ENCODE peak calls at places on chromosomes 5 and 9, in five cellular contexts. P is hepatocyte; R is CD8-positive, alpha-beta memory T cell; B is mammary epithelial cell; F is cardiac muscle cell. C is an unnamed sample.

GRCh38 chr9:114000671-114001409 is 77.3 kb downstream of the AMBP start:
- DNase-seq in B (no peak), P (no peak), R (no peak), F (no peak), C (no peak)

GRCh38 chr5:133147411-133147810 is 95.6 kb downstream of the HSPA4 start:
- DNase-seq in F (peak; percentile 68), B (no peak), R (no peak), P (no peak), C (no peak)

GRCh38 chr5:83453937-83454336 is 17.6 kb upstream of the VCAN start:
- DNase-seq in P (no peak), R (no peak), B (no peak), F (no peak), C (no peak)

GRCh38 chr9:126283799-126284465 is 42.7 kb upstream of the MVB12B start:
- DNase-seq in F (no peak), P (no peak), B (no peak), R (no peak), C (no peak)

GRCh38 chr5:175351126-175351525 is 92.9 kb downstream of the DRD1 start:
- DNase-seq in P (no peak), R (no peak), F (no peak), B (no peak), C (no peak)

GRCh38 chr9:72790934-72791333 is 161.9 kb downstream of the ALDH1A1 start:
- DNase-seq in P (no peak), F (no peak), R (no peak), B (no peak), C (no peak)

GRCh38 chr9:126439402-126439765 is 112.8 kb downstream of the MVB12B start:
- DNase-seq in R (no peak), B (peak; percentile 58), P (no peak), F (peak; percentile 41), C (no peak)

GRCh38 chr5:173869316-173869715 is 18.8 kb upstream of the CPEB4 start:
- DNase-seq in B (no peak), P (no peak), F (no peak), R (no peak), C (no peak)

GRCh38 chr5:177455661-177456590 is 9.3 kb downstream of the PRR7 start:
- DNase-seq in F (peak; percentile 94), P (peak; percentile 97), R (peak; percentile 95), B (peak; percentile 75), C (peak; percentile 50)

DNA sequence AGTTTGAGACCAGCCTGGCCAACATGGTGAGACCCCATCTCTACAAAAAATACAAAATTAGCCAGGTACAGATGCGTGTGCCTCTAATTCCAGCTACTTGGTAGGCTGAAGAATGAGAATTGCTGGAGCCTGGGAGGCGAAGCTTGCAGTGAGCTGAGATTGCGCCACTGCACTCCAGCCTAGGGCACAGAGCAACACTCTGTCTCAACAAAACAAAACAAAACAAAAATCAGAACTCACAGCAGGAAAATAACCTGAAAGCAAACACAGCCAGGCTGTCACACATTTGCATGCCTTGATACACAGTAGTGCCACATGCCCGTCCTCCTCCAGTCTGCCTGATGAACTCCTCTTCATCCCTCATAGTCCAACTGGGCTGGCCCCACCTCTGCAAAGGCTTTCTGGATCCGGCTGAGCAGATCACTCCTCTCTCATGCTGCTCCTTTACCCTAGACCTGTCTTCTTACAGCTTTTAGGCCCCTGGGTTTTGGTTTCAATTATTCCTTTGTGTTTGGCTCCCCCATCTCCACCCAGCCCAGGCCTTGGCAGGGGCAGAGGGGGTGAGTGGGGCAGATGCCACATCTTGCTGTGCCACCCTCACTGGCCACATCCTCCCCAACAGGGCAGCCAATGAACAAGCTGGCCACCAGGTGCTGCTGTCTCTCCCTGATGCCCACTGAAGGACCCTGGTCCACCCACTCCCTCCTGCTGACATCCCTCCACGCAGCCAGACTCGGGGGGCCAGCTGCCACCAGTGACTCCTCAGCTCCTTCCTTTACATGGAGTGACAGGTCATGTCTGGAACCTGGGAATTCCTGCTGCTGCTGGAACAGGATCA is 62.0 kb upstream of the GGTA1 start:
- DNase-seq in R (no peak), P (no peak), F (no peak), B (no peak), C (no peak)
- H3K4me1 ChIP-seq in R (peaks cover 12% of the 10 kb centered on the region), P (peaks cover 10% of the 10 kb centered on the region), F (peaks cover 13% of the 10 kb centered on the region), B (peaks cover 26% of the 10 kb centered on the region), C (peaks cover 16% of the 10 kb centered on the region)

DNA sequence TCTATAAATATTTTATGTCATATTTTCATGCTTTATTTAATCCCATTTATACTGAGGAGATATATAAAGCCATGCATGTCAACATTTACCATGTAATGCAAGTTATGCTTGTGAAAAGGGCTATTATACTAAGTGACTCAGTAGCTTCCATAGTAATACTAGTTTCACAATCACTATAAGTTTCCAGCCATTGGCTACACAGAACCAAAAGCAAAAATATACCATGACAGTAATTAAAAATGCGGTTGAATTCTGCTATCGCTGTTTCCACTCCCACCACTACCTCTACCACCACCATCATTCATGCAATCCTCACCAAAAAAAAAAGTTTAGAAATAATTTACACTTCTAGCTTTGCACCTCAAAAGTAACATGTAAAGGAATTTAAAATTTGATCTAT is 60.2 kb downstream of the MLLT3 start:
- DNase-seq in R (no peak), B (no peak), P (no peak), F (no peak), C (no peak)
- H3K4me1 ChIP-seq in R (peaks cover 30% of the 10 kb centered on the region), B (peaks cover 10% of the 10 kb centered on the region), P (peaks cover 37% of the 10 kb centered on the region), F (peaks cover 28% of the 10 kb centered on the region), C (peaks cover 53% of the 10 kb centered on the region)

GRCh38 chr5:123808841-123809240 is 296.9 kb downstream of the CSNK1G3 start:
- DNase-seq in B (no peak), P (no peak), F (no peak), R (no peak), C (no peak)

GRCh38 chr5:123805300-123805699 is 293.3 kb downstream of the CSNK1G3 start:
- DNase-seq in R (no peak), B (peak; percentile 13), P (no peak), F (no peak), C (no peak)

GRCh38 chr5:123807177-123807900 is 295.4 kb downstream of the CSNK1G3 start:
- DNase-seq in B (no peak), F (no peak), P (peak; percentile 51), R (no peak), C (no peak)

GRCh38 chr5:123809594-123810172 is 297.7 kb downstream of the CSNK1G3 start:
- DNase-seq in B (no peak), R (no peak), F (no peak), P (peak; percentile 50), C (no peak)

GRCh38 chr5:123806644-123807043 is 294.7 kb downstream of the CSNK1G3 start:
- DNase-seq in R (no peak), F (no peak), P (no peak), B (no peak), C (no peak)
- H3K4me1 ChIP-seq in R (no peaks in the 10 kb centered on the region), F (peaks cover 52% of the 10 kb centered on the region), P (peaks cover 31% of the 10 kb centered on the region), B (no peaks in the 10 kb centered on the region), C (peaks cover 71% of the 10 kb centered on the region)

DNA sequence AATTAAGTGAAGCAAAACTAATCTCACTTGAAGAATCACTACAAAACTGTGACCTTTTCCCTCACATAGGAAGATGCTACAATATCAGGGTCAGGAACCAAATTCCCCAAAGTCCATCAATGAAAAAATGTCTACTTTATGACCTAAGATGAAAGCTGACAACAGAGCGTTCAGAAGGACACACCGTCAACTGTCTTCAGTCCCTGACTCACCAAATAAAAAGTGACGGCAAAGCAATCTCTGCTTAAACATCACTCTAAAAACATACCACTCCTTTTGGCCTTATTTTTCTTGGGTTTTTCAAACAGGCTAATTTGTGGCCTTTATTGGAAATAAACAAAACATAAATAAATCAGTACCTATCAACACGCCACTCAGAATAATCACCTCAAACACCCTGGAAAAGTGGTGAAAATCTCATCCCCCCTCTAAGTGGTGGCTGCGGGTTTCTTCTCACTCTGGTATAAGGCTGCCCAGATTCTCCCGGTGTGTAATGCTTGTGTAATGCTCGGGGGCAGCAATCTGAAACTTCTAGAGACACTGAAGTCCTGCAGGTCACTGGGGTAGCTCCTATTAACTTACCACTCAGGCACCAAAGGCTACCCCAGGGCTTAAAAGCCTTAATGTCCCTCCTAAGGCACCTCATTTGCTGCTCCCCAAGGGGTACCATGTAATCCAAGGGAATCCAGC is 29.5 kb downstream of the SEMA4D start:
- DNase-seq in F (no peak), R (peak; percentile 49), B (no peak), P (no peak), C (no peak)
- H3K4me1 ChIP-seq in F (no peaks in the 10 kb centered on the region), R (peaks cover 98% of the 10 kb centered on the region), B (no peaks in the 10 kb centered on the region), P (no peaks in the 10 kb centered on the region), C (peaks cover 30% of the 10 kb centered on the region)

DNA sequence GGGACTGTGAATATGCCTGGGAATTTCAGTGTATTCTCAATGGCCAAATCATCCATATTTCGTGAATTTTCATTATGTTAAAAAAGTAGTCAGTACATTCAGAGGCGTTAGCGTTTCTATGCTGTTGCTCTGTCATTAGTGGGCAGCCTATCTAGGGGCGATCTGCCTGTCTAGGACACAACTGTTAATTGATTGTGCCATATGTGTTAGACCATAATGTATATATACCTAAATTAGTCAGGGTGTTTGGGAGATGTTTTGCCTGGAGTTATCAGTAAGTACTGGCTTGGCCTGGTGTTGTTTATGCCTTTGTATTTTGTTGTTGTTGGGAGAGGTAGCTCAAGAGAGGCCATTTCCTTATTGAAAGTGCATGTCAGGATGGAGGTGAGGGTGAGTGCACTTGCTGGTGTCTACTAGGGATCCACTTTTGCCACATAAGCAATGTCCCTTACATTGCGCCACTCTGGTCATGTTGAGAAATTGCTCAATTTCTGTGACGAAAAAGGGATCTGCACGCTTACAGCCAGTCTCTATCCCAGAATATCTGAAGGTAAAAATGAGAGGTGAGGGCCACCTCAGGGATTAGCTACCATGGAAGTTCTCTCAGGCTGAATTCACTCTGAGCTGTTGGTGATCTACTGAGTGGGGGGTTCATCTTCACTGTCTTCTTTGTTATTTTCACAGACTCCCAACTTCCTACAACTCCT is 123.3 kb downstream of the ST8SIA4 start:
- DNase-seq in B (no peak), R (no peak), F (no peak), P (no peak), C (no peak)
- H3K4me1 ChIP-seq in B (peaks cover 11% of the 10 kb centered on the region), R (peaks cover 15% of the 10 kb centered on the region), F (no peaks in the 10 kb centered on the region), P (peaks cover 6% of the 10 kb centered on the region), C (no peaks in the 10 kb centered on the region)

GRCh38 chr9:124869466-124869985 is 7.6 kb downstream of the ARPC5L start:
- DNase-seq in B (peak; percentile 48), P (peak; percentile 64), F (no peak), R (peak; percentile 76), C (no peak)
- H3K4me1 ChIP-seq in B (peaks cover 21% of the 10 kb centered on the region), P (peaks cover 25% of the 10 kb centered on the region), F (peaks cover 24% of the 10 kb centered on the region), R (peaks cover 51% of the 10 kb centered on the region), C (peaks cover 46% of the 10 kb centered on the region)

DNA sequence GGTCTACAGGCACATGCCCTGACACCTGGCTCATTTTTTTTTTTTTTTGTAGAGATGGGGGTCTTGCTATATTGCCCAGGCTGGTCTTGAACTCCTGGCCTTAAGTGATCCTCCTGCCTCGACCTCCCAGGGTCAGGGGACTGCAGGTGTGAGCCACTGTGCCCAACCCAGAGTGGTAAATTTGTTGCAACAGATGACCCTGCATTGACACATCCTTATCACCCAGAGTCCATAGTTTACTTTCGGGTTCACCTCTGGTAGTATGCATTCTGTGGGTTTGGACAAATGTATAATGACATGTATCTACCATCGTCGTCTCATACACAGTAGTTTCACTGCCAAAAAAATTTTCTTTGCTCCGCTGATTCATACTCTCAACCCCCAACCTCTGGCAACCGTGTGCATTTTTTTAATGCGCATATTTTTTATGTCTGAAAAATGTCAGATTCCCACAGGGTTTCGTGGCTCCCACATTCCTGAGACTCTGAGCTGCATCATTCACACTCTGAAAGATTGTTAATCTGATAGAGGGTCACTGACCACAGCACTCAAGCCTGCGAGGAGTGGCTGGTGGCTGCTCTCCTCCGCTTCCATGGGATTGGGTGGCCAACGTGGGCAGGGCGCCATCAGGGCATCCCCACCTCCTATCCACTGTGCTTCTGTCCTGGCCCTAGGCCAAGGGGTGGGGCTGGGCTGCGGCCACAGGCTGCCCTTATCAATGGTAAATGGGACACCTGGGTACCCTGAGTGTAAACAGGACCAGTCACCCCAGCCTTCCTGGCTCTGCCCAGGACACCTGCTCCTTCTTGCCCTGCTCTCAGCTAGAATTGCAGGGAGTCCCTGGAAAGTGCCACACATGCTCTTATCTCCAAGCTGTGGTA is 9.6 kb downstream of the NDST1 start:
- DNase-seq in B (peak; percentile 94), R (no peak), P (peak; percentile 57), F (peak; percentile 95), C (no peak)
- H3K4me1 ChIP-seq in B (peaks cover 50% of the 10 kb centered on the region), R (no peaks in the 10 kb centered on the region), P (peaks cover 51% of the 10 kb centered on the region), F (peaks cover 31% of the 10 kb centered on the region), C (peaks cover 21% of the 10 kb centered on the region)

C was measured in esophagus squamous epithelium.